ENCODE peak calls at places on chromosomes 5 and 9, in five cellular contexts. A is GM12878, H is H1, F is stomach, L is SK-N-SH. O is an unnamed sample.

GRCh38 chr5:37918420-37918819 is 78.6 kb upstream of the GDNF start:
- DNase-seq in L (no peak), F (no peak), A (no peak), H (no peak), O (no peak)

GRCh38 chr5:35122819-35123218 is 75.1 kb upstream of the AGXT2 start:
- DNase-seq in A (no peak), F (no peak), L (no peak), H (no peak), O (no peak)

GRCh38 chr5:95725071-95725820 is 5.9 kb upstream of the RHOBTB3 start:
- DNase-seq in F (no peak), L (no peak), H (no peak), A (no peak), O (no peak)

GRCh38 chr9:123860603-123861002 is 69.3 kb downstream of the DENND1A start:
- DNase-seq in L (no peak), F (no peak), H (no peak), A (no peak), O (no peak)

GRCh38 chr5:132426525-132427138 is 57.1 kb downstream of the SLC22A5 start:
- DNase-seq in A (no peak), H (peak; percentile 51), F (peak; percentile 81), L (peak; percentile 67), O (peak; percentile 95)

GRCh38 chr5:172901788-172902496 is 57.3 kb upstream of the RPL26L1 start:
- DNase-seq in F (no peak), A (no peak), L (no peak), H (no peak), O (no peak)

GRCh38 chr9:124855944-124856773 is 2.9 kb downstream of the WDR38 start:
- DNase-seq in A (no peak), H (peak; percentile 84), L (peak; percentile 73), F (no peak), O (peak; percentile 77)

GRCh38 chr9:85741112-85741874 is 461 bp downstream of the AGTPBP1 start:
- DNase-seq in A (no peak), F (peak; percentile 36), L (peak; percentile 78), H (peak; percentile 76), O (no peak)

GRCh38 chr5:22669345-22669744 is 183.8 kb downstream of the CDH12 start:
- DNase-seq in F (no peak), L (no peak), A (no peak), H (no peak), O (no peak)

GRCh38 chr5:51159164-51159563 is 224.1 kb upstream of the ISL1 start:
- DNase-seq in L (no peak), A (no peak), H (peak; percentile 48), F (no peak), O (no peak)

GRCh38 chr9:91116226-91116625 is 245.5 kb downstream of the AUH start:
- DNase-seq in H (no peak), L (no peak), A (no peak), F (peak; percentile 50), O (no peak)

GRCh38 chr5:156559955-156560354 is 233.0 kb downstream of the SGCD start:
- DNase-seq in F (no peak), A (no peak), H (no peak), L (no peak), O (no peak)

GRCh38 chr9:72755836-72756235 is 197.0 kb downstream of the ALDH1A1 start:
- DNase-seq in H (no peak), A (no peak), F (no peak), L (no peak), O (no peak)

GRCh38 chr9:72758944-72759343 is 193.9 kb downstream of the ALDH1A1 start:
- DNase-seq in F (no peak), H (no peak), L (no peak), A (no peak), O (no peak)

GRCh38 chr9:72751541-72751940 is 201.3 kb downstream of the ALDH1A1 start:
- DNase-seq in A (no peak), F (no peak), H (no peak), L (no peak), O (no peak)

GRCh38 chr9:72749276-72749675 is 203.6 kb downstream of the ALDH1A1 start:
- DNase-seq in H (no peak), F (no peak), L (no peak), A (no peak), O (no peak)

DNA sequence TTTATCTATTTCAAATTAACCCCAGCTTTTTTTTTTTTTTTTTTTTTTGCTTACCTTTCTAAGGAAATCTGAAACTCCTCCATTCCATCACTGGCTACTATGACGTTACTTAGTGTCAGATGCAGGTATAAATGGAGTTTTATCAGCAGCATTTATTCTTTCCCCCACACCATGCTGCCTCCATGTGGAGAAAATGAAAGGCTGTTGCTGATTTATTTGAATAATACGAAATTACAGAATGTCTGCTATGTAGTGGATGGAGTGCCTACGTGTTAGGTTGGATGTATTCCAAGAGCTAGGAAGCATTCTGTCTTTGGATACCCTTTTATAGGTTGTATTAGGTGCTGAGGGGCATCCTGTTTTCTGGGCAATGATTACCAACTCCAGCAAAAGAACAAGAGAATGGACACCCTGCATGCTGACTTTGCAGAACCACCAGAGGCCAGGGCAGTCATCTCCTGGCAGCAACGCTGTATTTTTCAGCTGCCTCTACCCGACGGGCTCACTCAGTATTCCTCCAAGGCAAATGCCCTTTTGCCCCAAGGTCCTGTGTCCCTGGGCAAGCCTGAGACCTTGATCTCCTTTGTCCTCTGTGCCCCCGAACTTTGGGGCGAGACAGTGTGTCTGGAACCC is 199.5 kb downstream of the ALDH1A1 start:
- DNase-seq in F (no peak), H (no peak), L (no peak), A (no peak), O (no peak)
- TF ChIP-seq CTCF in F (peak; percentile 18), H (no peak), L (peak; percentile 49), A (no peak), O (no peak)

DNA sequence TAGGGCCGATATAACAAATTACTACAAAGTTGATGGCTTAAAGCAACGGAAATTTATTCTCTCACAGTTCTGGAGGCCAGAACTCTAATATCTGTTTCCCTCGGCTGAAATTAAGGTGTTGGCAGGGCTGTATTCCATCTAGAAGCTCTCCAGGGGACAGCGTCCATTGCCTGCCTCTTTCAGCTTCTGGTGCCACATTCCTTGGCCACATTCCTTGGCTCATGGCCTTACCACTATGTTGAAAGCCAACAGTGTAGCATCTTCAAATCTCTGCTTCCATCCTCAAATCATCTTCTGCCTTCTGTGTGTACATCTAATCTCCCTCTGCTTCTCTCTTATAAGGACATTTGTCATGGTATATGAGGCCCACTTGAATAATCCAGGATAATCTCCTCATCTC is 17.2 kb downstream of the FGF10 start:
- DNase-seq in H (no peak), L (no peak), F (no peak), A (no peak), O (no peak)
- TF ChIP-seq POLR2AphosphoS5 in H (no peak), L (no peak), F (no peak), A (no peak), O (no peak)

GRCh38 chr5:157816682-157817268 is 42.2 kb downstream of the CLINT1 start:
- DNase-seq in F (no peak), H (no peak), A (no peak), L (no peak), O (no peak)
- TF ChIP-seq CTCF in F (peak; percentile 52), H (no peak), A (no peak), L (peak; percentile 78), O (peak; percentile 59)

GRCh38 chr5:68543212-68543611 is 327.7 kb downstream of the PIK3R1 start:
- DNase-seq in F (no peak), A (no peak), L (no peak), H (no peak), O (no peak)
- TF ChIP-seq POLR2AphosphoS5 in F (no peak), A (no peak), L (no peak), H (no peak), O (no peak)

GRCh38 chr5:43039468-43040286 is 442 bp downstream of the ANXA2R start:
- DNase-seq in H (peak; percentile 74), A (no peak), F (peak; percentile 51), L (peak; percentile 40), O (peak; percentile 92)
- TF ChIP-seq CTCF in H (no peak), A (peak; percentile 43), F (no peak), L (peak; percentile 40), O (peak; percentile 15)

DNA sequence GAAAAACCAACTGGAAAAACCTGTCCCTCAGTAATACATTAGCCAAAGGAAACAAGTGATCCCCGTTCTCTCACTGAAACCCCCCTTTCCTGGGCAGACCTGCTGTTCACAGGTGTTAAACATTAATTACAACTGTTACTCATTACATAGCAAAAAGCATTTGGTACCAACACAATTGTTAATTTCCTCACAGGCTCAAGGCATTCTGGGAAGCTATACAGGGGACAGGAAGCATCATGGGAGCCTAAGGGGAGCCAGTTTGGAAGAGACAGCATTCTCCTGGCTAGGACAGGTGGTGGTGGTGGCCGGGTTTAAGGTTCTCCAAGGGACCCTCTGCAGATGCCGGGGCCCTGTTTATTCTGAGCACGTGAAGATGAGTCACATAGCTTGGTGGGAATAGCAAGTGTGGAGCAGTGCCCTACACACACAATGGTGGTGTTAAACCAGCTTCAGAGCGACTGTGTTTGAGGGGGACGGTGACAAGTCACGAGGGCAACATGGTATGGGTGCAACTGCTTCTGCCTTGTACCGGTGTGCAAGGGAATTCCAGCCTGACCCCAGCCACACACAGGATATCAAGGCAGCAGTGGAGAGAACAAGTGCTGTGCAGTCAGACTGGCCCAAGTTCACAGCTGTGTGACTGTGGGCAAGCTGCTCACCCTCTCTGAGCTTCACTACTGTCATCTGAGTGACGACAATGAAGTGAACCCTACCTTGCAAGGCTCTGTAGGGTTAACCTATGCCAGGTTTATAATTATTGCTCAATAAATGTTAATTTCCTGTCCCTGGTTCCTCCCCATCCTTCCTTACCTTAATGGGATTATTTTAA is 62.7 kb upstream of the SLC25A51 start:
- DNase-seq in A (no peak), L (no peak), F (peak; percentile 58), H (no peak), O (peak; percentile 39)
- TF ChIP-seq POLR2AphosphoS5 in A (no peak), L (no peak), F (peak; percentile 23), H (no peak), O (no peak)

GRCh38 chr5:33257807-33258491 is 182.8 kb upstream of the TARS1 start:
- DNase-seq in L (no peak), A (no peak), H (no peak), F (no peak), O (no peak)
- TF ChIP-seq CTCF in L (peak; percentile 52), A (no peak), H (no peak), F (no peak), O (no peak)

GRCh38 chr9:14797442-14797841 is 74.9 kb upstream of the CER1 start:
- DNase-seq in A (no peak), H (no peak), F (no peak), L (no peak), O (no peak)
- TF ChIP-seq POLR2AphosphoS5 in A (no peak), H (no peak), F (no peak), L (no peak), O (no peak)

GRCh38 chr9:130421802-130422276 is 22.9 kb upstream of the ASS1 start:
- DNase-seq in L (peak; percentile 95), H (peak; percentile 65), A (no peak), F (no peak), O (no peak)
- TF ChIP-seq CTCF in L (no peak), H (no peak), A (no peak), F (no peak), O (no peak)